ENCODE peak calls at places on chromosomes 13 and 19, in five cellular contexts. G is mammary epithelial cell, P is cardiac muscle cell, F is MM.1S, I is tibial nerve. K is an unnamed sample.
A peak's percentile ranks its signal among the peaks of the same experiment; 100 is the strongest.

GRCh38 chr19:18167975-18168645 is 5.5 kb upstream of the IFI30 start:
- DNase-seq in G (no peak), F (peak; percentile 55), P (peak; percentile 56), I (no peak), K (no peak)

GRCh38 chr19:5148794-5149190 is 179.9 kb downstream of the KDM4B start:
- DNase-seq in I (no peak), F (no peak), P (no peak), G (no peak), K (no peak)

GRCh38 chr19:4976412-4977298 is 7.7 kb downstream of the KDM4B start:
- DNase-seq in G (peak; percentile 90), P (no peak), I (peak; percentile 85), F (no peak), K (no peak)

GRCh38 chr19:33199441-33200265 is 5.5 kb downstream of the LRP3 start:
- DNase-seq in G (no peak), F (no peak), I (no peak), P (no peak), K (no peak)

GRCh38 chr13:76667551-76667950 is 218.7 kb downstream of the KCTD12 start:
- DNase-seq in I (peak; percentile 22), F (peak; percentile 10), G (peak; percentile 16), P (no peak), K (no peak)

GRCh38 chr13:24627090-24627714 is 53.0 kb upstream of the ATP12A start:
- DNase-seq in F (no peak), P (peak; percentile 79), I (no peak), G (no peak), K (no peak)

GRCh38 chr19:47135156-47135555 is 4.5 kb downstream of the SAE1 start:
- DNase-seq in P (no peak), G (no peak), I (no peak), F (no peak), K (no peak)

GRCh38 chr19:28076628-28077027 is 1136.3 kb downstream of the UQCRFS1 start:
- DNase-seq in G (no peak), F (no peak), P (no peak), I (no peak), K (no peak)

GRCh38 chr19:34999498-35000337 is at the start of gene GRAMD1A:
- DNase-seq in G (peak; percentile 85), P (peak; percentile 90), F (peak; percentile 61), I (peak; percentile 80), K (no peak)

GRCh38 chr13:52001120-52001731 is 10.0 kb downstream of the ATP7B start:
- DNase-seq in F (peak; percentile 16), G (no peak), P (peak; percentile 56), I (no peak), K (peak; percentile 18)

GRCh38 chr13:67119481-67119883 is 110.7 kb downstream of the PCDH9 start:
- DNase-seq in P (no peak), F (no peak), G (peak; percentile 85), I (no peak), K (no peak)

GRCh38 chr19:50994129-50994528 is 7.3 kb downstream of the KLK8 start:
- DNase-seq in I (no peak), P (no peak), F (no peak), G (peak; percentile 61), K (no peak)

GRCh38 chr13:40629678-40630384 is 36.6 kb downstream of the FOXO1 start:
- DNase-seq in P (no peak), G (no peak), I (no peak), F (peak; percentile 8), K (peak; percentile 67)

GRCh38 chr13:48492123-48493075 is 40.5 kb downstream of the RCBTB2 start:
- DNase-seq in G (peak; percentile 57), I (peak; percentile 63), P (peak; percentile 11), F (peak; percentile 71), K (peak; percentile 97)

GRCh38 chr13:52850396-52851152 is 2.1 kb upstream of the PCDH8 start:
- DNase-seq in G (peak; percentile 42), I (peak; percentile 54), P (peak; percentile 92), F (peak; percentile 74), K (no peak)

GRCh38 chr19:6801397-6802086 is 29.0 kb downstream of the VAV1 start:
- DNase-seq in F (peak; percentile 94), P (peak; percentile 0), G (no peak), I (peak; percentile 61), K (peak; percentile 77)

GRCh38 chr19:28332351-28332750 is 880.6 kb downstream of the UQCRFS1 start:
- DNase-seq in G (no peak), F (no peak), I (no peak), P (no peak), K (no peak)

GRCh38 chr19:8180018-8180417 is 29.2 kb upstream of the CERS4 start:
- DNase-seq in P (no peak), I (no peak), G (no peak), F (no peak), K (no peak)

GRCh38 chr13:100365678-100366077 is 222.9 kb downstream of the GGACT start:
- DNase-seq in P (no peak), F (no peak), G (no peak), I (no peak), K (no peak)

GRCh38 chr19:53883231-53883661 is 1.2 kb downstream of the PRKCG start:
- DNase-seq in G (no peak), P (no peak), F (no peak), I (no peak), K (no peak)

GRCh38 chr13:112750570-112750969 is 60.7 kb downstream of the ATP11A start:
- DNase-seq in F (no peak), I (no peak), G (no peak), P (no peak), K (no peak)

GRCh38 chr19:16885166-16885565 is 3.6 kb upstream of the F2RL3 start:
- DNase-seq in I (no peak), G (no peak), P (no peak), F (no peak), K (no peak)

GRCh38 chr13:37134411-37135041 is 29.1 kb upstream of the CSNK1A1L start:
- DNase-seq in F (no peak), G (no peak), I (no peak), P (no peak), K (no peak)

GRCh38 chr13:22040810-22041364 is 370.0 kb downstream of the FGF9 start:
- DNase-seq in G (no peak), F (no peak), I (no peak), P (no peak), K (no peak)

GRCh38 chr13:93882086-93882651 is 597.3 kb downstream of the DCT start:
- DNase-seq in I (no peak), P (no peak), F (no peak), G (no peak), K (no peak)

GRCh38 chr19:7349231-7349591 is 474 bp downstream of the ARHGEF18 start:
- DNase-seq in F (no peak), I (no peak), G (no peak), P (no peak), K (no peak)

GRCh38 chr19:11699931-11700794 is 38.6 kb downstream of the ZNF823 start:
- DNase-seq in G (peak; percentile 6), I (peak; percentile 9), P (peak; percentile 14), F (peak; percentile 44), K (no peak)

GRCh38 chr13:87754097-87754496 is 82.9 kb downstream of the SLITRK5 start:
- DNase-seq in I (no peak), G (no peak), F (no peak), P (no peak), K (no peak)

GRCh38 chr13:114134111-114134943 is 1.9 kb upstream of the RASA3 start:
- DNase-seq in G (no peak), I (no peak), F (no peak), P (peak; percentile 49), K (no peak)

GRCh38 chr13:97768134-97768533 is 185.3 kb upstream of the IPO5 start:
- DNase-seq in I (no peak), G (peak; percentile 21), F (no peak), P (no peak), K (no peak)

GRCh38 chr13:107289540-107289939 is 721.6 kb upstream of the ARGLU1 start:
- DNase-seq in F (no peak), G (no peak), P (no peak), I (no peak), K (no peak)

GRCh38 chr19:6464070-6464873 is at the start of gene CRB3:
- DNase-seq in G (peak; percentile 72), P (no peak), I (no peak), F (peak; percentile 74), K (no peak)

GRCh38 chr19:46133101-46133627 is 8.7 kb upstream of the IGFL3 start:
- DNase-seq in P (peak; percentile 86), G (peak; percentile 92), F (no peak), I (peak; percentile 7), K (no peak)

GRCh38 chr19:48186541-48186991 is 16.1 kb downstream of the ZSWIM9 start:
- DNase-seq in P (no peak), F (no peak), I (no peak), G (no peak), K (no peak)

GRCh38 chr13:32259116-32259515 is 56.0 kb downstream of the ZAR1L start:
- DNase-seq in F (no peak), P (no peak), I (no peak), G (no peak), K (no peak)
- TF ChIP-seq CTCF in F (no peak), P (no peak), I (no peak), G (peak; percentile 16), K (peak; percentile 26)

DNA sequence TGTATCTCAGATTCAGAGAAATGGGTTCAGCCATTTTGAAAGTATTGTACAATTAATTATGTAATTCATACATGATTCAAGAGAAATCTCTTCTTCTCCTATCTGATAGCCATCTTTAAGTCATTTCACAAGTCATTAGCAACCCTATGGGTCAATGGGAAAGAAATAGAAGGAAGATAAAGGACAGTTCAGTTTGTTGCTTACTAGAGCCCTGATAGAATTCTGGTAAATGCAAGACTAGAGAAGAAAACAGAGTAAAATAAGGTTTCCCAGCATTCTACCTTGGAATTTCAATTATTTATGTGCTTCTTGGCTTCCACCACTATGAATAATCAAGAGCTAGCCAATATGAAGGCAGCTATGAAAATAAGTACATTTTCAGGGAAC is 117.7 kb downstream of the LHFPL6 start:
- DNase-seq in G (no peak), P (no peak), F (no peak), I (no peak), K (no peak)
- H3K4me3 ChIP-seq in G (no peak overlapping the region), P (no peak overlapping the region), F (no peak overlapping the region), I (no peak overlapping the region), K (no peak overlapping the region)

GRCh38 chr19:1811942-1812425 is at the start of gene ATP8B3:
- DNase-seq in I (no peak), G (no peak), F (no peak), P (no peak), K (no peak)
- TF ChIP-seq CTCF in I (no peak), G (no peak), F (peak; percentile 22), P (peak; percentile 8), K (peak; percentile 43)

GRCh38 chr19:1833540-1833939 is 14.7 kb downstream of the REXO1 start:
- DNase-seq in F (no peak), G (no peak), I (no peak), P (no peak), K (no peak)
- H3K4me3 ChIP-seq in F (no peak overlapping the region), G (no peak overlapping the region), I (no peak overlapping the region), P (no peak overlapping the region), K (no peak overlapping the region)

K was measured in GM12864.